ENCODE peak calls at places on chromosomes 16 and 17, in six cellular contexts. One of them, this sample, is unnamed.

GRCh38 chr16:88392111-88392510 is 9.4 kb downstream of the ZNF469 start:
- DNase-seq in M059J: no peak
- DNase-seq in H9: no peak
- DNase-seq in NCI-H460: no peak
- DNase-seq in stromal cell of bone marrow: no peak
- DNase-seq in MCF 10A: no peak
- DNase-seq in this sample: no peak

GRCh38 chr16:68379472-68380347 is 68.6 kb downstream of the SMPD3 start:
- DNase-seq in NCI-H460: no peak
- DNase-seq in H9: no peak
- DNase-seq in stromal cell of bone marrow: no peak
- DNase-seq in MCF 10A: no peak
- DNase-seq in M059J: no peak
- DNase-seq in this sample: no peak

GRCh38 chr16:8505327-8505991 is 84.9 kb downstream of the TMEM114 start:
- DNase-seq in MCF 10A: peak; percentile 19
- DNase-seq in stromal cell of bone marrow: no peak
- DNase-seq in M059J: no peak
- DNase-seq in H9: no peak
- DNase-seq in NCI-H460: no peak
- DNase-seq in this sample: no peak

GRCh38 chr17:2400474-2400866 is 390 bp downstream of the MNT start:
- DNase-seq in NCI-H460: peak; percentile 45
- DNase-seq in MCF 10A: peak; percentile 61
- DNase-seq in stromal cell of bone marrow: no peak
- DNase-seq in H9: peak; percentile 82
- DNase-seq in M059J: peak; percentile 63
- DNase-seq in this sample: no peak

GRCh38 chr16:69321080-69321479 is 9.3 kb downstream of the PDF start:
- DNase-seq in NCI-H460: no peak
- DNase-seq in H9: no peak
- DNase-seq in M059J: no peak
- DNase-seq in MCF 10A: no peak
- DNase-seq in stromal cell of bone marrow: no peak
- DNase-seq in this sample: no peak

GRCh38 chr17:34580685-34581445 is 1.5 kb downstream of the TMEM132E start:
- DNase-seq in H9: peak; percentile 57
- DNase-seq in stromal cell of bone marrow: no peak
- DNase-seq in NCI-H460: no peak
- DNase-seq in MCF 10A: no peak
- DNase-seq in M059J: no peak
- DNase-seq in this sample: no peak

GRCh38 chr17:57604771-57605733 is 140.0 kb downstream of the CCDC182 start:
- DNase-seq in M059J: no peak
- DNase-seq in NCI-H460: no peak
- DNase-seq in MCF 10A: no peak
- DNase-seq in stromal cell of bone marrow: no peak
- DNase-seq in H9: no peak
- DNase-seq in this sample: peak; percentile 55

GRCh38 chr17:66491213-66491612 is 188.8 kb downstream of the PRKCA start:
- DNase-seq in M059J: no peak
- DNase-seq in H9: no peak
- DNase-seq in MCF 10A: no peak
- DNase-seq in stromal cell of bone marrow: no peak
- DNase-seq in NCI-H460: no peak
- DNase-seq in this sample: no peak

GRCh38 chr16:27179500-27180072 is 23.7 kb upstream of the KDM8 start:
- DNase-seq in M059J: peak; percentile 48
- DNase-seq in stromal cell of bone marrow: no peak
- DNase-seq in MCF 10A: peak; percentile 60
- DNase-seq in H9: peak; percentile 89
- DNase-seq in NCI-H460: peak; percentile 54
- DNase-seq in this sample: peak; percentile 66

GRCh38 chr17:1003972-1004768 is 7.2 kb downstream of the TIMM22 start:
- DNase-seq in NCI-H460: no peak
- DNase-seq in H9: no peak
- DNase-seq in M059J: no peak
- DNase-seq in stromal cell of bone marrow: no peak
- DNase-seq in MCF 10A: no peak
- DNase-seq in this sample: no peak

GRCh38 chr16:70391881-70392481 is 45.3 kb downstream of the DDX19A start:
- DNase-seq in H9: no peak
- DNase-seq in NCI-H460: peak; percentile 16
- DNase-seq in M059J: peak; percentile 76
- DNase-seq in stromal cell of bone marrow: peak; percentile 53
- DNase-seq in MCF 10A: peak; percentile 78
- DNase-seq in this sample: peak; percentile 50

GRCh38 chr17:53736516-53737274 is 86.0 kb upstream of the KIF2B start:
- DNase-seq in M059J: no peak
- DNase-seq in stromal cell of bone marrow: no peak
- DNase-seq in NCI-H460: no peak
- DNase-seq in H9: no peak
- DNase-seq in MCF 10A: no peak
- DNase-seq in this sample: no peak

GRCh38 chr17:31580331-31581021 is 189.0 kb downstream of the RAB11FIP4 start:
- DNase-seq in MCF 10A: peak; percentile 96
- DNase-seq in NCI-H460: no peak
- DNase-seq in stromal cell of bone marrow: peak; percentile 73
- DNase-seq in M059J: peak; percentile 91
- DNase-seq in H9: no peak
- DNase-seq in this sample: peak; percentile 86

GRCh38 chr17:78951967-78952551 is 26.9 kb upstream of the TIMP2 start:
- DNase-seq in NCI-H460: no peak
- DNase-seq in stromal cell of bone marrow: no peak
- DNase-seq in H9: no peak
- DNase-seq in MCF 10A: no peak
- DNase-seq in M059J: no peak
- DNase-seq in this sample: no peak

GRCh38 chr17:77445908-77446535 is 305.3 kb downstream of the SEC14L1 start:
- DNase-seq in NCI-H460: no peak
- DNase-seq in H9: no peak
- DNase-seq in M059J: no peak
- DNase-seq in MCF 10A: no peak
- DNase-seq in stromal cell of bone marrow: no peak
- DNase-seq in this sample: no peak

GRCh38 chr17:35341465-35341992 is 31.9 kb downstream of the SLFN11 start:
- DNase-seq in stromal cell of bone marrow: no peak
- DNase-seq in NCI-H460: no peak
- DNase-seq in H9: no peak
- DNase-seq in MCF 10A: no peak
- DNase-seq in M059J: no peak
- DNase-seq in this sample: no peak

GRCh38 chr17:79831367-79832210 is 7.7 kb downstream of the CBX4 start:
- DNase-seq in MCF 10A: no peak
- DNase-seq in NCI-H460: peak; percentile 59
- DNase-seq in stromal cell of bone marrow: no peak
- DNase-seq in M059J: no peak
- DNase-seq in H9: peak; percentile 60
- DNase-seq in this sample: no peak

GRCh38 chr16:50619702-50620491 is 61.2 kb downstream of the SNX20 start:
- DNase-seq in NCI-H460: no peak
- DNase-seq in MCF 10A: no peak
- DNase-seq in stromal cell of bone marrow: no peak
- DNase-seq in M059J: no peak
- DNase-seq in H9: no peak
- DNase-seq in this sample: no peak

GRCh38 chr17:73430848-73431247 is 119.0 kb upstream of the CDC42EP4 start:
- DNase-seq in M059J: peak; percentile 29
- DNase-seq in MCF 10A: peak; percentile 5
- DNase-seq in H9: peak; percentile 24
- DNase-seq in stromal cell of bone marrow: no peak
- DNase-seq in NCI-H460: no peak
- DNase-seq in this sample: peak; percentile 14

GRCh38 chr16:31135535-31136286 is at the start of gene PRSS8:
- DNase-seq in H9: peak; percentile 75
- DNase-seq in NCI-H460: no peak
- DNase-seq in M059J: peak; percentile 32
- DNase-seq in stromal cell of bone marrow: no peak
- DNase-seq in MCF 10A: peak; percentile 63
- DNase-seq in this sample: no peak

GRCh38 chr17:44084131-44084538 is 13.6 kb downstream of the G6PC3 start:
- DNase-seq in NCI-H460: no peak
- DNase-seq in M059J: no peak
- DNase-seq in H9: peak; percentile 78
- DNase-seq in stromal cell of bone marrow: no peak
- DNase-seq in MCF 10A: peak; percentile 32
- DNase-seq in this sample: no peak

GRCh38 chr17:19386276-19386863 is 620 bp downstream of the MFAP4 start:
- DNase-seq in M059J: peak; percentile 85
- DNase-seq in NCI-H460: no peak
- DNase-seq in MCF 10A: peak; percentile 87
- DNase-seq in stromal cell of bone marrow: peak; percentile 59
- DNase-seq in H9: no peak
- DNase-seq in this sample: peak; percentile 82

GRCh38 chr16:10729649-10730048 is 14.0 kb upstream of the NUBP1 start:
- DNase-seq in H9: no peak
- DNase-seq in NCI-H460: peak; percentile 75
- DNase-seq in MCF 10A: peak; percentile 92
- DNase-seq in M059J: peak; percentile 81
- DNase-seq in stromal cell of bone marrow: peak; percentile 38
- DNase-seq in this sample: peak; percentile 64

GRCh38 chr16:83215417-83216001 is 588.7 kb downstream of the CDH13 start:
- DNase-seq in NCI-H460: peak; percentile 15
- DNase-seq in H9: peak; percentile 88
- DNase-seq in stromal cell of bone marrow: no peak
- DNase-seq in M059J: no peak
- DNase-seq in MCF 10A: peak; percentile 59
- DNase-seq in this sample: peak; percentile 17

GRCh38 chr17:73718912-73719311 is 74.7 kb upstream of the SDK2 start:
- DNase-seq in MCF 10A: no peak
- DNase-seq in H9: no peak
- DNase-seq in NCI-H460: no peak
- DNase-seq in M059J: no peak
- DNase-seq in stromal cell of bone marrow: no peak
- DNase-seq in this sample: no peak

GRCh38 chr16:85396879-85397871 is 215.9 kb upstream of the GSE1 start:
- DNase-seq in MCF 10A: peak; percentile 75
- DNase-seq in H9: peak; percentile 52
- DNase-seq in stromal cell of bone marrow: no peak
- DNase-seq in M059J: no peak
- DNase-seq in NCI-H460: no peak
- DNase-seq in this sample: no peak

GRCh38 chr16:66905633-66906539 is 12.8 kb downstream of the CDH16 start:
- DNase-seq in stromal cell of bone marrow: no peak
- DNase-seq in MCF 10A: peak; percentile 61
- DNase-seq in H9: peak; percentile 80
- DNase-seq in NCI-H460: no peak
- DNase-seq in M059J: peak; percentile 48
- DNase-seq in this sample: no peak

GRCh38 chr17:59154721-59155438 is at the start of gene SKA2:
- DNase-seq in M059J: no peak
- DNase-seq in H9: no peak
- DNase-seq in MCF 10A: peak; percentile 89
- DNase-seq in NCI-H460: no peak
- DNase-seq in stromal cell of bone marrow: no peak
- DNase-seq in this sample: no peak

This sample was measured in fibroblast of lung.